ENCODE peak calls at places on chromosomes 12 and 14, in eight cellular contexts. One of them, this sample, is unnamed.

GRCh38 chr14:69037790-69038448 is 58.8 kb upstream of the ACTN1 start:
- DNase-seq in activated B cell treated with CpG ODN at 0.5 μM for 24 hours: no peak
- DNase-seq in GM06990: no peak
- DNase-seq in upper lobe of right lung: no peak
- DNase-seq in astrocyte of the spinal cord: no peak
- DNase-seq in Caco-2: no peak
- DNase-seq in IMR-90: peak
- DNase-seq in coronary artery: no peak
- DNase-seq in this sample: no peak

GRCh38 chr14:36996133-36996856 is 176.1 kb downstream of the SLC25A21 start:
- DNase-seq in activated B cell treated with CpG ODN at 0.5 μM for 24 hours: no peak
- DNase-seq in GM06990: no peak
- DNase-seq in upper lobe of right lung: no peak
- DNase-seq in astrocyte of the spinal cord: peak
- DNase-seq in Caco-2: peak
- DNase-seq in IMR-90: peak
- DNase-seq in coronary artery: no peak
- DNase-seq in this sample: no peak

GRCh38 chr14:88245321-88245720 is 77.7 kb downstream of the KCNK10 start:
- DNase-seq in activated B cell treated with CpG ODN at 0.5 μM for 24 hours: no peak
- DNase-seq in GM06990: no peak
- DNase-seq in upper lobe of right lung: no peak
- DNase-seq in astrocyte of the spinal cord: no peak
- DNase-seq in Caco-2: no peak
- DNase-seq in IMR-90: no peak
- DNase-seq in coronary artery: no peak
- DNase-seq in this sample: no peak

GRCh38 chr12:89882051-89882450 is 173.4 kb upstream of the ATP2B1 start:
- DNase-seq in activated B cell treated with CpG ODN at 0.5 μM for 24 hours: no peak
- DNase-seq in GM06990: peak
- DNase-seq in upper lobe of right lung: no peak
- DNase-seq in astrocyte of the spinal cord: peak
- DNase-seq in Caco-2: no peak
- DNase-seq in IMR-90: peak
- DNase-seq in coronary artery: no peak
- DNase-seq in this sample: peak

GRCh38 chr14:100022772-100023451 is 42.3 kb upstream of the EVL start:
- DNase-seq in activated B cell treated with CpG ODN at 0.5 μM for 24 hours: no peak
- DNase-seq in GM06990: peak
- DNase-seq in upper lobe of right lung: no peak
- DNase-seq in astrocyte of the spinal cord: peak
- DNase-seq in Caco-2: no peak
- DNase-seq in IMR-90: peak
- DNase-seq in coronary artery: no peak
- DNase-seq in this sample: no peak

GRCh38 chr12:27190761-27191160 is 53.3 kb upstream of the STK38L start:
- DNase-seq in activated B cell treated with CpG ODN at 0.5 μM for 24 hours: no peak
- DNase-seq in GM06990: no peak
- DNase-seq in upper lobe of right lung: no peak
- DNase-seq in astrocyte of the spinal cord: peak
- DNase-seq in Caco-2: no peak
- DNase-seq in IMR-90: peak
- DNase-seq in coronary artery: no peak
- DNase-seq in this sample: no peak

GRCh38 chr12:124853781-124854636 is 9.7 kb downstream of the SCARB1 start:
- DNase-seq in activated B cell treated with CpG ODN at 0.5 μM for 24 hours: no peak
- DNase-seq in GM06990: no peak
- DNase-seq in upper lobe of right lung: no peak
- DNase-seq in astrocyte of the spinal cord: no peak
- DNase-seq in Caco-2: no peak
- DNase-seq in IMR-90: no peak
- DNase-seq in coronary artery: no peak
- DNase-seq in this sample: no peak

GRCh38 chr12:49476091-49476490 is 62.7 kb upstream of the KCNH3 start:
- DNase-seq in activated B cell treated with CpG ODN at 0.5 μM for 24 hours: no peak
- DNase-seq in GM06990: no peak
- DNase-seq in upper lobe of right lung: no peak
- DNase-seq in astrocyte of the spinal cord: no peak
- DNase-seq in Caco-2: no peak
- DNase-seq in IMR-90: no peak
- DNase-seq in coronary artery: no peak
- DNase-seq in this sample: no peak

GRCh38 chr12:53241623-53242412 is 9.8 kb upstream of the RARG start:
- DNase-seq in activated B cell treated with CpG ODN at 0.5 μM for 24 hours: no peak
- DNase-seq in GM06990: no peak
- DNase-seq in upper lobe of right lung: no peak
- DNase-seq in astrocyte of the spinal cord: no peak
- DNase-seq in Caco-2: no peak
- DNase-seq in IMR-90: no peak
- DNase-seq in coronary artery: no peak
- DNase-seq in this sample: no peak

GRCh38 chr12:54583726-54584125 is 4.7 kb downstream of the PPP1R1A start:
- DNase-seq in activated B cell treated with CpG ODN at 0.5 μM for 24 hours: no peak
- DNase-seq in GM06990: no peak
- DNase-seq in upper lobe of right lung: no peak
- DNase-seq in astrocyte of the spinal cord: no peak
- DNase-seq in Caco-2: no peak
- DNase-seq in IMR-90: no peak
- DNase-seq in coronary artery: no peak
- DNase-seq in this sample: no peak

GRCh38 chr12:101920906-101921305 is 43.5 kb downstream of the DRAM1 start:
- DNase-seq in activated B cell treated with CpG ODN at 0.5 μM for 24 hours: no peak
- DNase-seq in GM06990: no peak
- DNase-seq in upper lobe of right lung: no peak
- DNase-seq in astrocyte of the spinal cord: no peak
- DNase-seq in Caco-2: no peak
- DNase-seq in IMR-90: peak
- DNase-seq in coronary artery: no peak
- DNase-seq in this sample: no peak

GRCh38 chr12:110615171-110615570 is 1.2 kb downstream of the TCTN1 start:
- DNase-seq in activated B cell treated with CpG ODN at 0.5 μM for 24 hours: no peak
- DNase-seq in GM06990: peak
- DNase-seq in upper lobe of right lung: no peak
- DNase-seq in astrocyte of the spinal cord: no peak
- DNase-seq in Caco-2: no peak
- DNase-seq in IMR-90: no peak
- DNase-seq in coronary artery: no peak
- DNase-seq in this sample: peak

GRCh38 chr12:110616471-110617115 is 2.7 kb downstream of the TCTN1 start:
- DNase-seq in activated B cell treated with CpG ODN at 0.5 μM for 24 hours: no peak
- DNase-seq in GM06990: no peak
- DNase-seq in upper lobe of right lung: no peak
- DNase-seq in astrocyte of the spinal cord: no peak
- DNase-seq in Caco-2: no peak
- DNase-seq in IMR-90: no peak
- DNase-seq in coronary artery: no peak
- DNase-seq in this sample: no peak

GRCh38 chr12:110613771-110614684 is at the start of gene TCTN1:
- DNase-seq in activated B cell treated with CpG ODN at 0.5 μM for 24 hours: peak
- DNase-seq in GM06990: peak
- DNase-seq in upper lobe of right lung: peak
- DNase-seq in astrocyte of the spinal cord: peak
- DNase-seq in Caco-2: peak
- DNase-seq in IMR-90: peak
- DNase-seq in coronary artery: peak
- DNase-seq in this sample: peak

GRCh38 chr12:110622582-110622981 is 8.7 kb downstream of the TCTN1 start:
- DNase-seq in activated B cell treated with CpG ODN at 0.5 μM for 24 hours: no peak
- DNase-seq in GM06990: no peak
- DNase-seq in upper lobe of right lung: no peak
- DNase-seq in astrocyte of the spinal cord: no peak
- DNase-seq in Caco-2: no peak
- DNase-seq in IMR-90: no peak
- DNase-seq in coronary artery: no peak
- DNase-seq in this sample: no peak

DNA sequence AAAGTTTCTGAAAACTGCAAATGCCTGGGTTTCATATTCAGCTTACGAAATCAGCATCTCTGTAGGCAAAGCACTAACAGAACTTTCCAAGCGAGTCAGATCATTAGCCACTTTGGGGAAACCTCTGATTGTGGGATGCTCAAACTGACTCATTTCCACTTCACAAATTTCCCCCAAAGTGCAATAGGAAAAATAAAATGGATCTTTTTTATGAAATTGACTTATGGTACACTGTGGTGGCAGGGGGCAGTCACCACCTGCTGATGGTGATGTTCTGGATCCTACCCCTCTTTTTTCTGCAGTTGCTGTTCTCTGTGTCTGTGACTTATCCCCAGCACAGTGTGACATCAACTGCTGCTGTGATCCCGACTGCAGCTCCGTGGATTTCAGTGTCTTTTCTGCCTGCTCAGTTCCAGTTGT is 5.6 kb downstream of the TCTN1 start:
- DNase-seq in activated B cell treated with CpG ODN at 0.5 μM for 24 hours: no peak
- DNase-seq in GM06990: peak
- DNase-seq in upper lobe of right lung: no peak
- DNase-seq in astrocyte of the spinal cord: no peak
- DNase-seq in Caco-2: no peak
- DNase-seq in IMR-90: peak
- DNase-seq in coronary artery: no peak
- DNase-seq in this sample: peak
- TF ChIP-seq CTCF in activated B cell treated with CpG ODN at 0.5 μM for 24 hours: no peak
- TF ChIP-seq CTCF in GM06990: peak
- TF ChIP-seq CTCF in upper lobe of right lung: no peak
- TF ChIP-seq CTCF in astrocyte of the spinal cord: no peak
- TF ChIP-seq CTCF in Caco-2: no peak
- TF ChIP-seq CTCF in IMR-90: no peak
- TF ChIP-seq CTCF in coronary artery: no peak
- TF ChIP-seq CTCF in this sample: peak

DNA sequence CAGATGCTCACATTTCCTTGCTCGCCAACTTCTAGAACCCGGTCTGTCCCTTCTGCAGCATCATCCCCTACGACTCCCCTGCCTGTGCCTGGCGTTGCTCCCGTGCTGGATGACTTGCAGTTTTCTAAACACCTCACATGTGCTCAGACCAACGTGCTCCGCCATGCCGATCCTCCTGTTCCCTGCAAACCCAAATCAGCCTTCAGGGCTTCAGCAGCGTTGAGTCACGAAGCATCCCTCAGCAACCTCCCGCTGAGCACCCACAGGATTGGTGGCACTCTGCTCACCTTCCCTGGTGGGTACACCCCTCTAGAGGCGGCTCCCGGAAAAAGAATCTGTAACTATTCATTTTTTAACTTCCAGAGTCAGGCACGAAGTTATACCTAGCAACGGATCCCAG is 2.8 kb upstream of the PIWIL1 start:
- DNase-seq in activated B cell treated with CpG ODN at 0.5 μM for 24 hours: no peak
- DNase-seq in GM06990: no peak
- DNase-seq in upper lobe of right lung: no peak
- DNase-seq in astrocyte of the spinal cord: no peak
- DNase-seq in Caco-2: no peak
- DNase-seq in IMR-90: no peak
- DNase-seq in coronary artery: no peak
- DNase-seq in this sample: no peak
- TF ChIP-seq CTCF in activated B cell treated with CpG ODN at 0.5 μM for 24 hours: no peak
- TF ChIP-seq CTCF in GM06990: no peak
- TF ChIP-seq CTCF in upper lobe of right lung: no peak
- TF ChIP-seq CTCF in astrocyte of the spinal cord: no peak
- TF ChIP-seq CTCF in Caco-2: no peak
- TF ChIP-seq CTCF in IMR-90: no peak
- TF ChIP-seq CTCF in coronary artery: no peak
- TF ChIP-seq CTCF in this sample: no peak

GRCh38 chr12:107277850-107278249 is 184.5 kb upstream of the CRY1 start:
- DNase-seq in activated B cell treated with CpG ODN at 0.5 μM for 24 hours: no peak
- DNase-seq in GM06990: no peak
- DNase-seq in upper lobe of right lung: no peak
- DNase-seq in astrocyte of the spinal cord: peak
- DNase-seq in Caco-2: no peak
- DNase-seq in IMR-90: peak
- DNase-seq in coronary artery: no peak
- DNase-seq in this sample: no peak

GRCh38 chr12:107287436-107288413 is 194.4 kb upstream of the CRY1 start:
- DNase-seq in activated B cell treated with CpG ODN at 0.5 μM for 24 hours: no peak
- DNase-seq in GM06990: no peak
- DNase-seq in upper lobe of right lung: no peak
- DNase-seq in astrocyte of the spinal cord: peak
- DNase-seq in Caco-2: no peak
- DNase-seq in IMR-90: peak
- DNase-seq in coronary artery: no peak
- DNase-seq in this sample: no peak

GRCh38 chr12:107288414-107289125 is 195.2 kb upstream of the CRY1 start:
- DNase-seq in activated B cell treated with CpG ODN at 0.5 μM for 24 hours: no peak
- DNase-seq in GM06990: no peak
- DNase-seq in upper lobe of right lung: no peak
- DNase-seq in astrocyte of the spinal cord: peak
- DNase-seq in Caco-2: no peak
- DNase-seq in IMR-90: no peak
- DNase-seq in coronary artery: no peak
- DNase-seq in this sample: no peak

GRCh38 chr12:107283652-107284051 is 190.3 kb upstream of the CRY1 start:
- DNase-seq in activated B cell treated with CpG ODN at 0.5 μM for 24 hours: no peak
- DNase-seq in GM06990: no peak
- DNase-seq in upper lobe of right lung: no peak
- DNase-seq in astrocyte of the spinal cord: no peak
- DNase-seq in Caco-2: no peak
- DNase-seq in IMR-90: no peak
- DNase-seq in coronary artery: no peak
- DNase-seq in this sample: no peak

DNA sequence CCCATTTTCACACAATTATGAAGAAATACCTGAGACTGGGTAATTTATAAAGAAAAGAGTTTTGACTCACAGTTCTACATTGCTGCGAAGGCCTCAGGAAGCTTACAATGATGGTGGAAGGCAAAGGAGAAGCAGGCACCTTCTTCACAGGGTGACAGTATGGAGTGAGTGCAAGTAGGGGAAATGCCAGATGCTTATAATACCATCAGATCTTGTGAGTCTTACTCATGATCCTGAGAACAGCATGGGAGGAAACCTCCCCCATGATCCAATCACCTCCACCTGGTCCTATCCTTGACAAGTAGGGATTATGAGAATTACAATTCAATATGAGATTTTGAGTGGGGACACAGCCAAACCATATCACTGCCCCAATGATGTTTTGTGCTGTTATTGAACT is 189.3 kb upstream of the CRY1 start:
- DNase-seq in activated B cell treated with CpG ODN at 0.5 μM for 24 hours: no peak
- DNase-seq in GM06990: no peak
- DNase-seq in upper lobe of right lung: no peak
- DNase-seq in astrocyte of the spinal cord: no peak
- DNase-seq in Caco-2: no peak
- DNase-seq in IMR-90: no peak
- DNase-seq in coronary artery: no peak
- DNase-seq in this sample: no peak
- TF ChIP-seq CTCF in activated B cell treated with CpG ODN at 0.5 μM for 24 hours: no peak
- TF ChIP-seq CTCF in GM06990: no peak
- TF ChIP-seq CTCF in upper lobe of right lung: no peak
- TF ChIP-seq CTCF in astrocyte of the spinal cord: no peak
- TF ChIP-seq CTCF in Caco-2: no peak
- TF ChIP-seq CTCF in IMR-90: no peak
- TF ChIP-seq CTCF in coronary artery: no peak
- TF ChIP-seq CTCF in this sample: no peak

DNA sequence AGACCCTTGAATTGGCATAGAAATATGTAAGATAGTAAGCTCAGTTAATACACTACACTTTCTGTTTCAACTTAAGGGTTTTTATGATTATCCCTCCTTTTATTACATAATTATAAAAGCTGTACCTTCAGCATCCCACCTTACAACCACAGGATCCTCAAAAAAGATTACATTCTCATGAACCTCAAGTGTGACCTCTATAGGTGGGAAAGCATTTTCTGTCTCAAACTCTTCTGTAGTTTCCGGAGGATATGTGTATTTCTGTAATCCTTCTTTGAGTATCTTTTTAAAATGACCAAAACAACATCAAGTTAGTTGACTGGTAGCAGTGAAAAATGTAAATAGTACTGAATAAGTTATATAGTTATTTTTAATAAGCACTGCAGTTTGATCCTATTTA is 75.9 kb downstream of the DNAI7 start:
- DNase-seq in activated B cell treated with CpG ODN at 0.5 μM for 24 hours: no peak
- DNase-seq in GM06990: no peak
- DNase-seq in upper lobe of right lung: no peak
- DNase-seq in astrocyte of the spinal cord: no peak
- DNase-seq in Caco-2: no peak
- DNase-seq in IMR-90: no peak
- DNase-seq in coronary artery: no peak
- DNase-seq in this sample: peak
- TF ChIP-seq CTCF in activated B cell treated with CpG ODN at 0.5 μM for 24 hours: no peak
- TF ChIP-seq CTCF in GM06990: peak
- TF ChIP-seq CTCF in upper lobe of right lung: no peak
- TF ChIP-seq CTCF in astrocyte of the spinal cord: peak
- TF ChIP-seq CTCF in Caco-2: peak
- TF ChIP-seq CTCF in IMR-90: no peak
- TF ChIP-seq CTCF in coronary artery: no peak
- TF ChIP-seq CTCF in this sample: peak